ENCODE peak calls at places on chromosomes 6 and 20, in nine cellular contexts. O, W, K, F, U, P, A, X and V are unnamed samples.

GRCh38 chr6:126475449-126475848 is 135.5 kb downstream of the CENPW start:
- DNase-seq in P (no peak), K (no peak), F (no peak), U (no peak), O (no peak), A (no peak), W (no peak), X (no peak), V (no peak)

GRCh38 chr6:158290659-158291058 is 21.6 kb upstream of the TULP4 start:
- DNase-seq in X (no peak), A (no peak), W (no peak), O (no peak), P (no peak), K (no peak), U (no peak), F (no peak), V (peak; percentile 35)

GRCh38 chr6:105318660-105319059 is 84.2 kb downstream of the PREP start:
- DNase-seq in A (no peak), F (no peak), K (no peak), W (peak; percentile 91), X (no peak), P (no peak), U (peak; percentile 67), O (peak; percentile 70), V (no peak)

GRCh38 chr6:135819665-135820064 is 31.8 kb upstream of the PDE7B start:
- DNase-seq in U (no peak), P (no peak), A (no peak), K (no peak), O (peak; percentile 59), F (no peak), X (no peak), W (no peak), V (no peak)

GRCh38 chr6:31956796-31957195 is 2.0 kb downstream of the NELFE start:
- DNase-seq in U (no peak), X (no peak), O (no peak), P (no peak), W (no peak), K (no peak), A (no peak), F (no peak), V (no peak)

GRCh38 chr6:49342410-49342809 is 120.6 kb downstream of the MMUT start:
- DNase-seq in K (peak; percentile 97), X (no peak), P (no peak), A (no peak), W (no peak), O (no peak), F (no peak), U (no peak), V (no peak)

GRCh38 chr20:2656471-2657117 is 4.2 kb downstream of the NOP56 start:
- DNase-seq in P (no peak), O (no peak), U (no peak), F (no peak), X (no peak), A (no peak), W (no peak), K (no peak), V (no peak)

GRCh38 chr6:19736066-19736465 is 101.1 kb upstream of the ID4 start:
- DNase-seq in W (no peak), A (no peak), O (no peak), X (no peak), U (no peak), K (no peak), P (no peak), F (peak; percentile 14), V (no peak)

GRCh38 chr6:16179970-16180431 is 51.1 kb downstream of the MYLIP start:
- DNase-seq in A (no peak), X (no peak), O (no peak), K (no peak), F (no peak), P (no peak), W (no peak), U (no peak), V (peak; percentile 99)

GRCh38 chr6:7728855-7729590 is 3.1 kb downstream of the BMP6 start:
- DNase-seq in U (no peak), K (peak; percentile 59), W (no peak), O (peak; percentile 27), F (peak; percentile 9), P (no peak), X (no peak), A (peak; percentile 70), V (no peak)
- H3K4me3 ChIP-seq in U (no peak overlapping the region), K (peak overlapping the region; percentile 74), W (no peak overlapping the region), O (peak overlapping the region; percentile 66), F (peak overlapping the region; percentile 48), P (no peak overlapping the region), X (peak overlapping the region; percentile 79), A (peak overlapping the region; percentile 70), V (no peak overlapping the region)

GRCh38 chr20:21705466-21706344 is at the start of gene PAX1:
- DNase-seq in W (no peak), F (peak; percentile 38), O (no peak), X (no peak), K (peak; percentile 52), P (no peak), A (no peak), U (no peak), V (no peak)
- H3K4me3 ChIP-seq in W (no peak within 1 kb of the TSS), F (peak within 1 kb of the TSS; percentile 44), O (no peak within 1 kb of the TSS), X (peak within 1 kb of the TSS; percentile 35), K (peak within 1 kb of the TSS; percentile 46), P (no peak within 1 kb of the TSS), A (no peak within 1 kb of the TSS), U (no peak within 1 kb of the TSS), V (no peak within 1 kb of the TSS)

GRCh38 chr6:154508573-154509375 is 1.7 kb downstream of the CNKSR3 start:
- DNase-seq in K (no peak), U (peak; percentile 22), F (no peak), W (peak; percentile 85), X (no peak), O (no peak), P (no peak), A (peak; percentile 44), V (no peak)
- H3K4me3 ChIP-seq in K (peak overlapping the region; percentile 88), U (peak overlapping the region; percentile 89), F (peak overlapping the region; percentile 71), W (peak overlapping the region; percentile 76), X (peak overlapping the region; percentile 81), O (peak overlapping the region; percentile 91), P (peak overlapping the region; percentile 92), A (peak overlapping the region; percentile 64), V (no peak overlapping the region)

GRCh38 chr6:85680388-85680787 is 37.7 kb upstream of the SYNCRIP start:
- DNase-seq in O (no peak), K (no peak), A (no peak), F (no peak), X (no peak), P (no peak), U (no peak), W (no peak), V (no peak)
- H3K4me3 ChIP-seq in O (no peak overlapping the region), K (peak overlapping the region; percentile 86), A (no peak overlapping the region), F (peak overlapping the region; percentile 72), X (no peak overlapping the region), P (peak overlapping the region; percentile 71), U (peak overlapping the region; percentile 58), W (no peak overlapping the region), V (peak overlapping the region; percentile 71)